ENCODE peak calls at places on chromosome 2, in five cellular contexts. One of them, this sample, is unnamed.

GRCh38 chr2:9968940-9969497 is 17.5 kb downstream of the GRHL1 start:
- DNase-seq in K562: no peak
- DNase-seq in endothelial cell of umbilical vein: no peak
- DNase-seq in HepG2: no peak
- DNase-seq in H1: no peak
- DNase-seq in this sample: no peak

GRCh38 chr2:42964444-42965081 is 172.2 kb upstream of the HAAO start:
- DNase-seq in K562: no peak
- DNase-seq in endothelial cell of umbilical vein: no peak
- DNase-seq in HepG2: no peak
- DNase-seq in H1: no peak
- DNase-seq in this sample: no peak

GRCh38 chr2:108449410-108450200 is 599 bp downstream of the GCC2 start:
- DNase-seq in K562: peak
- DNase-seq in endothelial cell of umbilical vein: peak
- DNase-seq in HepG2: peak
- DNase-seq in H1: no peak
- DNase-seq in this sample: peak

GRCh38 chr2:100321881-100322820 is at the start of gene LONRF2:
- DNase-seq in K562: peak
- DNase-seq in endothelial cell of umbilical vein: no peak
- DNase-seq in HepG2: no peak
- DNase-seq in H1: no peak
- DNase-seq in this sample: peak

GRCh38 chr2:86105252-86105968 is at the start of gene POLR1A:
- DNase-seq in K562: peak
- DNase-seq in endothelial cell of umbilical vein: peak
- DNase-seq in HepG2: peak
- DNase-seq in H1: peak
- DNase-seq in this sample: peak

GRCh38 chr2:174716785-174717184 is 47.5 kb downstream of the CHRNA1 start:
- DNase-seq in K562: no peak
- DNase-seq in endothelial cell of umbilical vein: no peak
- DNase-seq in HepG2: no peak
- DNase-seq in H1: no peak
- DNase-seq in this sample: no peak

GRCh38 chr2:69914235-69915049 is 467 bp upstream of the MXD1 start:
- DNase-seq in K562: peak
- DNase-seq in endothelial cell of umbilical vein: peak
- DNase-seq in HepG2: peak
- DNase-seq in H1: peak
- DNase-seq in this sample: peak

GRCh38 chr2:1884933-1885580 is 140.7 kb upstream of the PXDN start:
- DNase-seq in K562: no peak
- DNase-seq in endothelial cell of umbilical vein: peak
- DNase-seq in HepG2: no peak
- DNase-seq in H1: no peak
- DNase-seq in this sample: no peak

GRCh38 chr2:82823892-82824291 is 1635.2 kb downstream of the SUCLG1 start:
- DNase-seq in K562: no peak
- DNase-seq in endothelial cell of umbilical vein: no peak
- DNase-seq in HepG2: no peak
- DNase-seq in H1: no peak
- DNase-seq in this sample: no peak

GRCh38 chr2:46298522-46299351 is 1.5 kb downstream of the EPAS1 start:
- DNase-seq in K562: peak
- DNase-seq in endothelial cell of umbilical vein: peak
- DNase-seq in HepG2: no peak
- DNase-seq in H1: no peak
- DNase-seq in this sample: peak
- TF ChIP-seq POLR2A in K562: no peak
- TF ChIP-seq POLR2A in endothelial cell of umbilical vein: no peak
- TF ChIP-seq POLR2A in HepG2: no peak
- TF ChIP-seq POLR2A in H1: no peak
- TF ChIP-seq POLR2A in this sample: no peak

GRCh38 chr2:225272173-225272572 is 127.3 kb upstream of the NYAP2 start:
- DNase-seq in K562: no peak
- DNase-seq in endothelial cell of umbilical vein: no peak
- DNase-seq in HepG2: no peak
- DNase-seq in H1: no peak
- DNase-seq in this sample: no peak

GRCh38 chr2:225270053-225270452 is 129.5 kb upstream of the NYAP2 start:
- DNase-seq in K562: no peak
- DNase-seq in endothelial cell of umbilical vein: no peak
- DNase-seq in HepG2: no peak
- DNase-seq in H1: no peak
- DNase-seq in this sample: no peak

GRCh38 chr2:225275443-225275842 is 124.1 kb upstream of the NYAP2 start:
- DNase-seq in K562: no peak
- DNase-seq in endothelial cell of umbilical vein: no peak
- DNase-seq in HepG2: no peak
- DNase-seq in H1: no peak
- DNase-seq in this sample: no peak

GRCh38 chr2:225274751-225275150 is 124.8 kb upstream of the NYAP2 start:
- DNase-seq in K562: no peak
- DNase-seq in endothelial cell of umbilical vein: no peak
- DNase-seq in HepG2: no peak
- DNase-seq in H1: no peak
- DNase-seq in this sample: peak

GRCh38 chr2:225270861-225271260 is 128.6 kb upstream of the NYAP2 start:
- DNase-seq in K562: peak
- DNase-seq in endothelial cell of umbilical vein: no peak
- DNase-seq in HepG2: no peak
- DNase-seq in H1: no peak
- DNase-seq in this sample: peak
- TF ChIP-seq JUN in K562: no peak
- TF ChIP-seq JUN in endothelial cell of umbilical vein: no peak
- TF ChIP-seq JUN in HepG2: no peak
- TF ChIP-seq JUN in H1: no peak
- TF ChIP-seq JUN in this sample: no peak

DNA sequence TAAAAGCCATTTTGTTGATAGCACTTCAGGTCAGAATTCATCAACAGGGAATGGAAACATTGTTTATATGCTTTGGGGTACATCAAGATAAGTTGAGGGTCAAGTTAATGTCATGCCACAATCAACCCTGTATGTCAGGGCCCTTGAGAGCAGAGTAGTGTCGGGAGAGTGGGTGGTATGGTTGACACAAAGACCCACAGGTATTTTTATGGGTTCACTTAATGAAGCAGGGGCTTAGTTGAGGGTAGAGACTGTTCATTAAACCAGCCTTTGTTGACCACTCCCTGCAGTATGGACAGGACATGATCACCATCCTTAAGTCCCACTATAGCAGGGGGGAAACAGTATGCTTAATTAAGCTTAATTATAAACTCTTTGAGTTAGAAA is 5.7 kb downstream of the RPL37A start:
- DNase-seq in K562: no peak
- DNase-seq in endothelial cell of umbilical vein: no peak
- DNase-seq in HepG2: no peak
- DNase-seq in H1: no peak
- DNase-seq in this sample: no peak
- TF ChIP-seq POLR2A in K562: peak
- TF ChIP-seq POLR2A in endothelial cell of umbilical vein: no peak
- TF ChIP-seq POLR2A in HepG2: peak
- TF ChIP-seq POLR2A in H1: peak
- TF ChIP-seq POLR2A in this sample: no peak

GRCh38 chr2:143890799-143891198 is 629.1 kb downstream of the ZEB2 start:
- DNase-seq in K562: peak
- DNase-seq in endothelial cell of umbilical vein: no peak
- DNase-seq in HepG2: no peak
- DNase-seq in H1: no peak
- DNase-seq in this sample: no peak

GRCh38 chr2:143893340-143893739 is 626.6 kb downstream of the ZEB2 start:
- DNase-seq in K562: no peak
- DNase-seq in endothelial cell of umbilical vein: no peak
- DNase-seq in HepG2: no peak
- DNase-seq in H1: no peak
- DNase-seq in this sample: no peak

DNA sequence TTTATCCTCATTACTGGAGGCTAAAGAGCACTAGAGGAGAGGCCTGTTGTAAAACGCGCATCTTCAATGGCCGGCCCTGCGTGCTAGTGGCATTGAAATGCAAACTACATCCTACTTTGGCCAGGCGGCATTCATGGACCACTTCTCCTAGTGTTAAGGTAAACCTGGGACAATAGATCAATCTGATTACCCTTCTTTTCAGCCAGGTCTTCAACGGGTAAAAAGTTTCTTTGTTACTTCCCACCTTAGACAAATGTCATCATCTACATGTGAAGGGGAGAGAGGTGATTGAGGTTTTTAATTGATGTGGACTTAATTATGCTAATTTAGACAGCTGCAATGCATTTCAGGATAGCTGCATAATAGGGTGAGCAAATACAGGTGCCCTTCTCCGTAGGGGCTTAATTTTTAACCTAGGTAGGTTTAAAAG is 628.0 kb downstream of the ZEB2 start:
- DNase-seq in K562: no peak
- DNase-seq in endothelial cell of umbilical vein: no peak
- DNase-seq in HepG2: no peak
- DNase-seq in H1: peak
- DNase-seq in this sample: no peak
- TF ChIP-seq JUN in K562: no peak
- TF ChIP-seq JUN in endothelial cell of umbilical vein: no peak
- TF ChIP-seq JUN in HepG2: no peak
- TF ChIP-seq JUN in H1: no peak
- TF ChIP-seq JUN in this sample: no peak

DNA sequence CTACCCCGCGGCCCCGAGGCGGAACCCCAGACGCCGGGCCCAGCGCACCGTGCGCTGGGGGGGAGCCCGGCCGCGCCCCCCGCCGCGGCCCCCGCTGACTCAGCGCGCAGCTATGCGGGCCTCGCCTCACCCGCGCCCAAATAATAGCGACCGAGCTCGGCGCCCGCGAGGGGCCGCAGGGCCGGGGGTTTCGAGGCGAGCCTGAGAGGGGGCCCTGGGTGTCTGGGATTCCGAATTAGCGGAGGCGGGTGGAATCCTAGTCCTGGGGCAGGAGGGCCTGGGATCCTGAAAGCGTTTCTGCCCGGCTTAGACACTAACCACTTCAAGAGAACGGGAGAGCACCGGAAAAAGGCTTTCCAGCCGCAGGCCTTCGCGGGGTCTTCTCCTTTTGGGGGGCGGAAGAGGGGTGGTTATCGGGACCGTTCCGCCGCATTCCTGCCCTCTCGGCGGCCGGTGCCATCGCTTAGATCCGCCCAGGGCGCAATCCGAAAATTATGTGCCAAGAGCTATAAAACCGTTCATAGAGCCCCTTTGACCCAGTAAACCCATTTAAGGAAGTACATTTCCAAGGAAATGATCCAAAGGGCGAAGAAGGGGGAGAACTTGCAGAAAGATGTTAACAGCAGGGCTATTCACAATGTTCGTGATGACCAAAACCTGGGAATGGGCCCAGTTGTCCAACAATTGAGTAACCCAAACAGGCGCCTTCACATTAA is 678 bp upstream of the ROCK2 start:
- DNase-seq in K562: peak
- DNase-seq in endothelial cell of umbilical vein: peak
- DNase-seq in HepG2: peak
- DNase-seq in H1: peak
- DNase-seq in this sample: peak
- TF ChIP-seq POLR2A in K562: peak
- TF ChIP-seq POLR2A in endothelial cell of umbilical vein: no peak
- TF ChIP-seq POLR2A in HepG2: peak
- TF ChIP-seq POLR2A in H1: no peak
- TF ChIP-seq POLR2A in this sample: no peak

GRCh38 chr2:216635171-216635570 is 2.0 kb downstream of the IGFBP2 start:
- DNase-seq in K562: no peak
- DNase-seq in endothelial cell of umbilical vein: peak
- DNase-seq in HepG2: no peak
- DNase-seq in H1: no peak
- DNase-seq in this sample: no peak

GRCh38 chr2:216632952-216633615 is at the start of gene IGFBP2:
- DNase-seq in K562: no peak
- DNase-seq in endothelial cell of umbilical vein: peak
- DNase-seq in HepG2: no peak
- DNase-seq in H1: no peak
- DNase-seq in this sample: peak

GRCh38 chr2:216632321-216632951 is 784 bp upstream of the IGFBP2 start:
- DNase-seq in K562: no peak
- DNase-seq in endothelial cell of umbilical vein: no peak
- DNase-seq in HepG2: no peak
- DNase-seq in H1: no peak
- DNase-seq in this sample: no peak

GRCh38 chr2:216634317-216635148 is 1.3 kb downstream of the IGFBP2 start:
- DNase-seq in K562: no peak
- DNase-seq in endothelial cell of umbilical vein: peak
- DNase-seq in HepG2: no peak
- DNase-seq in H1: no peak
- DNase-seq in this sample: no peak

DNA sequence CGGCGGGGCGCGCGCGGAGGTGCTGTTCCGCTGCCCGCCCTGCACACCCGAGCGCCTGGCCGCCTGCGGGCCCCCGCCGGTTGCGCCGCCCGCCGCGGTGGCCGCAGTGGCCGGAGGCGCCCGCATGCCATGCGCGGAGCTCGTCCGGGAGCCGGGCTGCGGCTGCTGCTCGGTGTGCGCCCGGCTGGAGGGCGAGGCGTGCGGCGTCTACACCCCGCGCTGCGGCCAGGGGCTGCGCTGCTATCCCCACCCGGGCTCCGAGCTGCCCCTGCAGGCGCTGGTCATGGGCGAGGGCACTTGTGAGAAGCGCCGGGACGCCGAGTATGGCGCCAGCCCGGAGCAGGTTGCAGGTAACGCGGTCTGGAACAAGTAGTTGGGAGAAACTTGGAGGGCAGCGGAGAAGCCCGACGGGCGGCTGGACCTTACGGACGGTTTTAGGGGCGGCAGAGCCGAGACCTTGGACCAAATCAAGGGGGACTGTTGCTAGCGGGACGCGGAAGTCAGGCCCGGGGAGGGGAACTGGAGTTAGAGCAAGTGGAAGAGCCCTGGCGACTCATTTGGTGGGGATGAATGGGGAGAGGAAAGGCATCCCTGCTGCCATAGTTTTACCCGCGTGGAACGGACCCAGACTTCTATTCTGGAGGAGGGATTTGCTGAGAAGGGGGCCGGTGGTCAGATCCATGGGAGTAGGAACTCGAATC is 546 bp downstream of the IGFBP2 start:
- DNase-seq in K562: no peak
- DNase-seq in endothelial cell of umbilical vein: peak
- DNase-seq in HepG2: no peak
- DNase-seq in H1: no peak
- DNase-seq in this sample: peak
- TF ChIP-seq JUN in K562: no peak
- TF ChIP-seq JUN in endothelial cell of umbilical vein: no peak
- TF ChIP-seq JUN in HepG2: no peak
- TF ChIP-seq JUN in H1: no peak
- TF ChIP-seq JUN in this sample: peak

GRCh38 chr2:132489150-132489549 is 72.5 kb downstream of the GPR39 start:
- DNase-seq in K562: peak
- DNase-seq in endothelial cell of umbilical vein: no peak
- DNase-seq in HepG2: no peak
- DNase-seq in H1: peak
- DNase-seq in this sample: no peak
- TF ChIP-seq POLR2A in K562: no peak
- TF ChIP-seq POLR2A in endothelial cell of umbilical vein: no peak
- TF ChIP-seq POLR2A in HepG2: no peak
- TF ChIP-seq POLR2A in H1: no peak
- TF ChIP-seq POLR2A in this sample: no peak

GRCh38 chr2:96344011-96344410 is 8.4 kb downstream of the NCAPH start:
- DNase-seq in K562: no peak
- DNase-seq in endothelial cell of umbilical vein: no peak
- DNase-seq in HepG2: no peak
- DNase-seq in H1: no peak
- DNase-seq in this sample: no peak
- TF ChIP-seq JUN in K562: no peak
- TF ChIP-seq JUN in endothelial cell of umbilical vein: no peak
- TF ChIP-seq JUN in HepG2: no peak
- TF ChIP-seq JUN in H1: no peak
- TF ChIP-seq JUN in this sample: no peak

This sample was measured in A549.